ENCODE peak calls at places on chromosomes 11 and 22, in nine cellular contexts. J is fibroblast of pulmonary artery, H is mucosa of descending colon, A is HCT116, F is body of pancreas, M is A549, X is fibroblast of lung, G is astrocyte of the cerebellum, Z is thoracic aorta. P is an unnamed sample.

GRCh38 chr11:18108254-18108653 is 2.4 kb upstream of the SAAL1 start:
- DNase-seq in J (no peak), H (no peak), A (no peak), F (no peak), M (no peak), X (no peak), G (no peak), Z (no peak), P (no peak)

GRCh38 chr11:128365044-128365443 is 222.3 kb downstream of the ETS1 start:
- DNase-seq in J (peak; percentile 85), H (no peak), A (no peak), F (no peak), M (peak; percentile 9), X (peak; percentile 83), G (peak; percentile 63), Z (no peak), P (peak; percentile 73)

GRCh38 chr11:117851091-117851490 is 25.4 kb downstream of the FXYD6 start:
- DNase-seq in J (peak; percentile 33), H (no peak), A (no peak), F (no peak), M (no peak), X (peak; percentile 67), G (peak; percentile 55), Z (no peak), P (no peak)

GRCh38 chr11:130858215-130858614 is 58.1 kb downstream of the SNX19 start:
- DNase-seq in J (no peak), H (no peak), A (peak; percentile 26), F (peak; percentile 56), M (peak; percentile 24), X (no peak), G (no peak), Z (no peak), P (no peak)

GRCh38 chr11:125514336-125515101 is 18.5 kb upstream of the FEZ1 start:
- DNase-seq in J (peak; percentile 89), H (peak; percentile 29), A (no peak), F (no peak), M (no peak), X (peak; percentile 45), G (peak; percentile 52), Z (no peak), P (no peak)

GRCh38 chr11:110077866-110078325 is 15.3 kb upstream of the ZC3H12C start:
- DNase-seq in J (peak; percentile 67), H (peak; percentile 29), A (no peak), F (no peak), M (no peak), X (peak; percentile 56), G (no peak), Z (no peak), P (no peak)

GRCh38 chr11:131710511-131710910 is 340.1 kb downstream of the NTM start:
- DNase-seq in J (no peak), H (no peak), A (no peak), F (no peak), M (no peak), X (no peak), G (no peak), Z (no peak), P (no peak)

GRCh38 chr11:122791836-122792235 is 46.5 kb upstream of the CRTAM start:
- DNase-seq in J (peak; percentile 61), H (no peak), A (no peak), F (no peak), M (no peak), X (peak; percentile 71), G (no peak), Z (no peak), P (no peak)

GRCh38 chr11:125062931-125063428 is at the start of gene SLC37A2:
- DNase-seq in J (peak; percentile 50), H (peak; percentile 71), A (no peak), F (peak; percentile 64), M (peak; percentile 11), X (peak; percentile 49), G (peak; percentile 5), Z (peak; percentile 34), P (no peak)

GRCh38 chr11:19087658-19088057 is 27.1 kb upstream of the MRGPRX2 start:
- DNase-seq in J (peak; percentile 88), H (no peak), A (no peak), F (no peak), M (no peak), X (peak; percentile 27), G (peak; percentile 79), Z (no peak), P (peak; percentile 45)

GRCh38 chr11:65565624-65566453 is 4.4 kb upstream of the ZNRD2 start:
- DNase-seq in J (peak; percentile 38), H (no peak), A (no peak), F (no peak), M (no peak), X (no peak), G (no peak), Z (no peak), P (no peak)

GRCh38 chr11:30801357-30801756 is 215.2 kb upstream of the MPPED2 start:
- DNase-seq in J (no peak), H (no peak), A (no peak), F (no peak), M (no peak), X (no peak), G (no peak), Z (no peak), P (no peak)

GRCh38 chr11:122439911-122440782 is 215.4 kb upstream of the UBASH3B start:
- DNase-seq in J (peak; percentile 55), H (no peak), A (no peak), F (peak; percentile 25), M (peak; percentile 48), X (peak; percentile 83), G (peak; percentile 12), Z (no peak), P (no peak)

GRCh38 chr11:133681901-133682300 is 149.6 kb upstream of the OPCML start:
- DNase-seq in J (no peak), H (no peak), A (no peak), F (no peak), M (no peak), X (no peak), G (no peak), Z (no peak), P (no peak)

GRCh38 chr11:77589521-77590193 is at the start of gene AQP11:
- DNase-seq in J (peak; percentile 81), H (peak; percentile 97), A (peak; percentile 26), F (peak; percentile 90), M (peak; percentile 91), X (peak; percentile 84), G (peak; percentile 53), Z (peak; percentile 41), P (peak; percentile 22)

GRCh38 chr11:64101461-64101860 is 64.5 kb downstream of the MACROD1 start:
- DNase-seq in J (no peak), H (no peak), A (no peak), F (no peak), M (no peak), X (no peak), G (no peak), Z (no peak), P (no peak)

GRCh38 chr22:31680764-31681624 is 19.0 kb upstream of the PISD start:
- DNase-seq in J (peak; percentile 69), H (peak; percentile 59), A (no peak), F (no peak), M (no peak), X (peak; percentile 69), G (peak; percentile 66), Z (no peak), P (no peak)

GRCh38 chr11:59668188-59668949 is 468 bp downstream of the PATL1 start:
- DNase-seq in J (peak; percentile 39), H (no peak), A (no peak), F (peak; percentile 32), M (peak; percentile 55), X (peak; percentile 46), G (no peak), Z (peak; percentile 25), P (no peak)

GRCh38 chr11:3841426-3842304 is 906 bp upstream of the RHOG start:
- DNase-seq in J (peak; percentile 87), H (peak; percentile 93), A (peak; percentile 68), F (peak; percentile 82), M (peak; percentile 93), X (peak; percentile 88), G (peak; percentile 59), Z (peak; percentile 29), P (peak; percentile 69)

GRCh38 chr11:9057888-9058287 is 33.5 kb downstream of the SCUBE2 start:
- DNase-seq in J (no peak), H (no peak), A (no peak), F (no peak), M (no peak), X (no peak), G (no peak), Z (no peak), P (no peak)

GRCh38 chr11:44992774-44993173 is 42.1 kb upstream of the TP53I11 start:
- DNase-seq in J (no peak), H (no peak), A (no peak), F (no peak), M (no peak), X (no peak), G (no peak), Z (no peak), P (no peak)

GRCh38 chr22:50157976-50158375 is 12.6 kb upstream of the PANX2 start:
- DNase-seq in J (no peak), H (peak; percentile 81), A (no peak), F (no peak), M (no peak), X (no peak), G (no peak), Z (no peak), P (no peak)

DNA sequence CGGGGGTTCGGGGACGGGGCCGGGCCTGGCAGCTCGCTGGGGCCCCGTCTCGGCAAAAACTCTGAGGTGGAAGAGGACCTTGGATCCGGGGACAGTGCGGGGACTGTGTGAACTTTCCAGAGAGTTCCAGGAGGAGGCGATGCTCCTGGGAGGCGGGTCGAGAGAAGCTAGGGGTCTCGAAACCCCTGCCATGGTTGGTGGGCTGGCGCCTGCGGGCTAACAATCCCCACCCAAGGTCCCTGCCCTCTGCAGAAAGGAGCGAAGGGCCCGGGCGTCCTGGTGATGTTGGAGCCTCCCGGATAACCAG is 4.7 kb upstream of the GRK2 start:
- DNase-seq in J (no peak), H (no peak), A (no peak), F (no peak), M (no peak), X (no peak), G (no peak), Z (no peak), P (no peak)
- TF ChIP-seq CTCF in J (peak; percentile 30), H (no peak), A (no peak), F (no peak), M (peak; percentile 54), X (peak; percentile 36), G (peak; percentile 32), Z (no peak), P (no peak)

GRCh38 chr11:62687508-62688396 is 1.6 kb downstream of the LRRN4CL start:
- DNase-seq in J (no peak), H (no peak), A (no peak), F (no peak), M (no peak), X (no peak), G (no peak), Z (no peak), P (no peak)
- H3K4me3 ChIP-seq in J (no peak overlapping the region), H (no peak overlapping the region), A (no peak overlapping the region), F (no peak overlapping the region), M (no peak overlapping the region), X (peak overlapping the region; percentile 59), G (no peak overlapping the region), Z (peak overlapping the region; percentile 56), P (peak overlapping the region; percentile 38)

GRCh38 chr11:7353100-7353499 is 101.4 kb downstream of the SYT9 start:
- DNase-seq in J (peak; percentile 22), H (no peak), A (peak; percentile 22), F (no peak), M (peak; percentile 43), X (no peak), G (no peak), Z (no peak), P (no peak)
- TF ChIP-seq CTCF in J (peak; percentile 40), H (no peak), A (peak; percentile 49), F (peak; percentile 35), M (peak; percentile 53), X (peak; percentile 4), G (peak; percentile 35), Z (no peak), P (peak; percentile 52)

GRCh38 chr11:73270855-73271477 is 1.2 kb upstream of the P2RY6 start:
- DNase-seq in J (no peak), H (no peak), A (no peak), F (no peak), M (no peak), X (no peak), G (no peak), Z (no peak), P (no peak)
- H3K4me3 ChIP-seq in J (no peak overlapping the region), H (no peak overlapping the region), A (no peak overlapping the region), F (no peak overlapping the region), M (no peak overlapping the region), X (no peak overlapping the region), G (no peak overlapping the region), Z (no peak overlapping the region), P (no peak overlapping the region)

P was measured in HFF-Myc.